ENCODE peak calls at places on chromosomes 5 and 9, in six cellular contexts. E is CD4-positive, alpha-beta T cell; S is aorta; B is dorsolateral prefrontal cortex; P is mesendoderm; C is uterus. R is an unnamed sample.

GRCh38 chr5:72206994-72207393 is 99.7 kb downstream of the MAP1B start:
- DNase-seq in E (no peak), B (no peak), C (no peak), S (no peak), P (no peak), R (no peak)

GRCh38 chr5:157150995-157151394 is 8.3 kb upstream of the MED7 start:
- DNase-seq in S (no peak), B (no peak), E (no peak), P (no peak), C (no peak), R (no peak)

GRCh38 chr9:103242486-103242885 is 247.4 kb downstream of the CYLC2 start:
- DNase-seq in C (no peak), E (no peak), P (no peak), S (no peak), B (no peak), R (no peak)

GRCh38 chr5:102583663-102584062 is 84.9 kb upstream of the SLCO6A1 start:
- DNase-seq in C (no peak), E (no peak), S (no peak), B (no peak), P (no peak), R (no peak)

GRCh38 chr5:177538876-177539275 is 15.5 kb downstream of the FAM193B start:
- DNase-seq in C (no peak), P (no peak), B (no peak), E (no peak), S (no peak), R (no peak)

GRCh38 chr9:103928452-103928851 is 165.7 kb upstream of the SMC2 start:
- DNase-seq in C (no peak), P (no peak), S (no peak), E (no peak), B (no peak), R (no peak)

GRCh38 chr9:71812385-71812784 is 44.1 kb upstream of the CEMIP2 start:
- DNase-seq in C (no peak), P (no peak), S (peak), E (no peak), B (peak), R (no peak)

GRCh38 chr5:6752236-6752635 is 39.0 kb downstream of the TENT4A start:
- DNase-seq in C (no peak), E (no peak), P (no peak), S (no peak), B (no peak), R (no peak)

GRCh38 chr5:15191012-15191411 is 309.0 kb upstream of the FBXL7 start:
- DNase-seq in E (no peak), P (no peak), B (no peak), S (no peak), C (no peak), R (no peak)

GRCh38 chr5:137648361-137648760 is 87.5 kb downstream of the KLHL3 start:
- DNase-seq in E (no peak), B (peak), S (no peak), P (no peak), C (no peak), R (no peak)

GRCh38 chr5:137370096-137370495 is 129.0 kb downstream of the SPOCK1 start:
- DNase-seq in C (no peak), S (no peak), P (no peak), B (no peak), E (no peak), R (no peak)

GRCh38 chr5:59286510-59286909 is 607.0 kb downstream of the PDE4D start:
- DNase-seq in C (no peak), E (no peak), P (no peak), B (no peak), S (no peak), R (no peak)
- H3K27ac ChIP-seq in C (no peak), E (no peak), P (no peak), B (no peak), S (no peak), R (peak)

GRCh38 chr9:95076696-95077052 is 240.8 kb downstream of the FANCC start:
- DNase-seq in B (no peak), E (no peak), P (no peak), S (no peak), C (no peak), R (no peak)
- H3K27ac ChIP-seq in B (peak), E (no peak), P (no peak), S (peak), C (peak), R (peak)

DNA sequence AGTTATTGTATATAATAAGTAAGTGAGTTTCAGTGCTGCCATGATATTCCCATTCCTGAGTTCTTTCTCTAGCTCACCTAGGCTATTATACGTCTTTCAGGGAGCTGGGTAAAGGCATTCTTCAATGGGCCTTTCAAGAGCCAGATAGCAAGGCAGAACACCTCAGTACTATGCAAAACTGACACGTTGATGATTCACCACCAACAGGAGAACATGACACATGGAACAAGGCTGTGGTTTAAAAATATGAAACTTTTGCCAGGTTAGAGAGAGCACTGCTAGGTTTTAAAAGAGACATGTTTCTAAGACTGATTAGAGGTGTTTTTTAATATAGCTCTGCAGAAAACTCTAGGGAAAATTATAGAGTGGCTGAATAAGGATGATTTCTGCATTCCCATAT is 95.9 kb downstream of the UGCG start:
- DNase-seq in E (no peak), P (peak), S (no peak), C (no peak), B (no peak), R (no peak)
- H3K27ac ChIP-seq in E (no peak), P (no peak), S (no peak), C (no peak), B (no peak), R (no peak)

GRCh38 chr9:88826651-88827245 is 164.5 kb upstream of the S1PR3 start:
- DNase-seq in S (no peak), C (no peak), B (no peak), P (no peak), E (no peak), R (no peak)
- H3K27ac ChIP-seq in S (no peak), C (no peak), B (no peak), P (no peak), E (no peak), R (no peak)

GRCh38 chr9:126031116-126031515 is 283.9 kb downstream of the PBX3 start:
- DNase-seq in P (no peak), S (peak), B (no peak), E (no peak), C (no peak), R (no peak)
- H3K27ac ChIP-seq in P (no peak), S (no peak), B (no peak), E (no peak), C (no peak), R (no peak)

GRCh38 chr9:4299006-4299795 is 667 bp downstream of the GLIS3 start:
- DNase-seq in S (peak), B (no peak), E (no peak), C (peak), P (peak), R (peak)

GRCh38 chr9:4298255-4299005 is 1.4 kb downstream of the GLIS3 start:
- DNase-seq in S (peak), B (no peak), P (peak), C (no peak), E (no peak), R (peak)

GRCh38 chr9:4297151-4297794 is 2.6 kb downstream of the GLIS3 start:
- DNase-seq in E (peak), S (peak), B (peak), P (peak), C (peak), R (peak)

GRCh38 chr9:4296217-4296616 is 3.7 kb downstream of the GLIS3 start:
- DNase-seq in B (no peak), S (no peak), C (no peak), P (no peak), E (no peak), R (no peak)

GRCh38 chr9:4297795-4298254 is 2.0 kb downstream of the GLIS3 start:
- DNase-seq in S (peak), E (peak), C (peak), B (peak), P (peak), R (peak)
- H3K27ac ChIP-seq in S (peak), E (peak), C (peak), B (peak), P (peak), R (peak)

DNA sequence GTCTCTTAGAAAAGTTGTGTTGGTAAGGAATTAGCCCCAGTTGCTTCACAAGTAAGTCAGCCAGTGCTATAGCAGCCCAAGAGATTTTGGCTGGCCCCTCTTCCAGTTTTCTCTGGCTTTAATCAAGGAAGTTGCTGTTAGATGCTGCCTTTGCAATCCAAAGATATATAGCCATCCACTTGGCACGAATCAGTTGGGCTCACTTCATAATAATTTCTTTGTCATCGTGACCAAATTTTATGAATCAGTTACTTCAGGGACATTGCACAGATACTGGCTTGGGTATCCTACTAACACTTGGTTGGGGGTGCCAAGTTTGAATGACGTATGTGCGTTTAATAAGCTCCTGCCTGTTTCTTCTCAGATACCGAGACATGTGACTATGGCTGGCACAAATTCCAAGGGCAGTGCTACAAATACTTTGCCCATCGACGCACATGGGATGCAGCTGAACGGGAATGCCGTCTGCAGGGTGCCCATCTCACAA is 81.5 kb downstream of the VCAN start:
- DNase-seq in P (peak), E (no peak), S (peak), C (peak), B (no peak), R (no peak)
- H3K27ac ChIP-seq in P (no peak), E (no peak), S (peak), C (no peak), B (no peak), R (no peak)

GRCh38 chr9:77883846-77884771 is 147.5 kb downstream of the GNAQ start:
- DNase-seq in S (no peak), C (no peak), E (no peak), B (peak), P (peak), R (no peak)

GRCh38 chr9:77882294-77882693 is 149.3 kb downstream of the GNAQ start:
- DNase-seq in S (no peak), E (no peak), P (no peak), C (no peak), B (no peak), R (no peak)

GRCh38 chr9:77883133-77883532 is 148.5 kb downstream of the GNAQ start:
- DNase-seq in B (no peak), P (no peak), E (no peak), C (no peak), S (no peak), R (no peak)

GRCh38 chr9:77887660-77888059 is 144.0 kb downstream of the GNAQ start:
- DNase-seq in B (no peak), E (no peak), C (no peak), S (no peak), P (no peak), R (no peak)

DNA sequence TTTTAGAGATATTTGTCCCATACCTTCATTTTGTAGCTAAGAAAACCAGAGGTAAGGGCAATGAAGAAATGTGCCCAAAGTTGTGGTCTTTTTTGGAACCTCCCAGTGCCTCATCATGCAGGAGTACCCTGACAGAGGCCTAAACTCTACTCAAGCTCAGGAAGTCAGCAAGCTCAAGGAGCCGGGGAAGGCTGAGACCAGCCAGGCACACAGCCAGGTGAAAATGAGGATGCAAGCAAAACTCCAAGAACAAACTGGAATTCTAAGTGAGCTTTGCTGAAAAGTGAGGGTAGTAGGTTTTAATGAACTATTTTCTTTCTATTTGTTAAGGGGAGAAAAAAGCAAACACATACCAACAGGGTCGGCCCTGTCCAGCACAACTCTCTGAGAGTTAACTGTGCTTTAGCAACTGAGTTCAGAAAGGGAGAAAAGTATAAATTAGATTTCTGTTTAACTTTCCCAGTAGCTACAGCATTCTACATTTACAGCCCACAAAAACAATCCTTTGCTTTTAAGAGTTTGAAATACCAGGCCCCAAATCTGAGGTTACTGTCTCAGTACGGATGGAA is 146.4 kb downstream of the GNAQ start:
- DNase-seq in P (peak), C (no peak), S (peak), E (no peak), B (no peak), R (no peak)
- H3K27ac ChIP-seq in P (peak), C (peak), S (peak), E (no peak), B (peak), R (no peak)

GRCh38 chr9:14071484-14071883 is 242.5 kb downstream of the NFIB start:
- DNase-seq in S (no peak), C (no peak), E (no peak), P (peak), B (no peak), R (no peak)
- H3K27ac ChIP-seq in S (no peak), C (no peak), E (no peak), P (no peak), B (no peak), R (no peak)

R was measured in lower lobe of right lung.